ENCODE peak calls at places on chromosomes 2 and 18, in five cellular contexts. A is B cell; I is T-helper 1 cell; J is CD8-positive, alpha-beta memory T cell; C is A549. V is an unnamed sample.
A peak's percentile ranks its signal among the peaks of the same experiment; 100 is the strongest.

GRCh38 chr2:24597181-24597870 is 106.3 kb downstream of the NCOA1 start:
- DNase-seq in A (no peak), I (no peak), J (no peak), C (no peak), V (no peak)

GRCh38 chr2:163943403-163944356 is 207.9 kb upstream of the FIGN start:
- DNase-seq in A (no peak), I (no peak), J (no peak), C (no peak), V (no peak)

GRCh38 chr2:144515694-144516416 is 4.1 kb downstream of the ZEB2 start:
- DNase-seq in A (peak; percentile 54), I (no peak), J (peak; percentile 68), C (peak; percentile 29), V (no peak)

GRCh38 chr18:3380384-3380961 is 69.5 kb upstream of the TGIF1 start:
- DNase-seq in A (peak; percentile 11), I (no peak), J (peak; percentile 24), C (peak; percentile 80), V (peak; percentile 24)

GRCh38 chr2:201654611-201655384 is 11.5 kb upstream of the TMEM237 start:
- DNase-seq in A (no peak), I (no peak), J (no peak), C (no peak), V (no peak)

GRCh38 chr2:174979996-174980395 is 25.2 kb downstream of the CHN1 start:
- DNase-seq in A (no peak), I (no peak), J (no peak), C (no peak), V (no peak)

GRCh38 chr2:6506311-6507258 is 359.1 kb downstream of the CMPK2 start:
- DNase-seq in A (no peak), I (no peak), J (no peak), C (no peak), V (peak; percentile 12)

GRCh38 chr2:176582990-176583481 is 313.8 kb downstream of the MTX2 start:
- DNase-seq in A (no peak), I (no peak), J (no peak), C (peak; percentile 87), V (peak; percentile 65)

GRCh38 chr2:100394111-100394641 is 23.3 kb downstream of the CHST10 start:
- DNase-seq in A (peak; percentile 86), I (no peak), J (no peak), C (no peak), V (no peak)

GRCh38 chr18:2905802-2906521 is 59.2 kb downstream of the EMILIN2 start:
- DNase-seq in A (peak; percentile 37), I (peak; percentile 27), J (peak; percentile 17), C (peak; percentile 57), V (peak; percentile 33)

GRCh38 chr2:96413067-96413722 is 77.6 kb downstream of the NCAPH start:
- DNase-seq in A (no peak), I (no peak), J (no peak), C (peak; percentile 61), V (no peak)

GRCh38 chr2:217551229-217551909 is 451.4 kb downstream of the TNS1 start:
- DNase-seq in A (no peak), I (no peak), J (no peak), C (peak; percentile 53), V (no peak)

GRCh38 chr2:65880451-65880850 is 448.1 kb upstream of the SPRED2 start:
- DNase-seq in A (no peak), I (no peak), J (no peak), C (no peak), V (no peak)

GRCh38 chr2:30068067-30068466 is 78.7 kb upstream of the YPEL5 start:
- DNase-seq in A (no peak), I (no peak), J (no peak), C (no peak), V (no peak)

GRCh38 chr18:58865714-58866113 is 1.0 kb downstream of the ZNF532 start:
- DNase-seq in A (no peak), I (no peak), J (no peak), C (no peak), V (no peak)

GRCh38 chr2:105180491-105180972 is 61.0 kb upstream of the GPR45 start:
- DNase-seq in A (no peak), I (no peak), J (no peak), C (no peak), V (no peak)

GRCh38 chr2:46821600-46821999 is 94.0 kb downstream of the MCFD2 start:
- DNase-seq in A (no peak), I (no peak), J (no peak), C (no peak), V (no peak)

GRCh38 chr18:64983497-64984238 is 767.1 kb upstream of the CDH7 start:
- DNase-seq in A (no peak), I (no peak), J (no peak), C (no peak), V (no peak)

GRCh38 chr18:63070750-63071502 is 248.6 kb downstream of the BCL2 start:
- DNase-seq in A (no peak), I (no peak), J (no peak), C (no peak), V (no peak)

GRCh38 chr2:2540406-2540805 is 209.3 kb upstream of the MYT1L start:
- DNase-seq in A (no peak), I (no peak), J (no peak), C (no peak), V (no peak)

GRCh38 chr18:34773961-34774754 is 64.1 kb downstream of the DTNA start:
- DNase-seq in A (no peak), I (no peak), J (no peak), C (no peak), V (no peak)

GRCh38 chr2:150644298-150645067 is 157.0 kb upstream of the RND3 start:
- DNase-seq in A (no peak), I (no peak), J (no peak), C (peak; percentile 52), V (no peak)

GRCh38 chr2:215430528-215431187 is 5.2 kb downstream of the FN1 start:
- DNase-seq in A (no peak), I (no peak), J (no peak), C (no peak), V (no peak)

GRCh38 chr2:240481720-240482119 is 46.3 kb downstream of the GPC1 start:
- DNase-seq in A (peak; percentile 2), I (no peak), J (no peak), C (no peak), V (no peak)

GRCh38 chr2:219460424-219460926 is 25.8 kb downstream of the SPEG start:
- DNase-seq in A (no peak), I (no peak), J (no peak), C (no peak), V (no peak)

GRCh38 chr2:104758199-104758620 is 95.7 kb upstream of the POU3F3 start:
- DNase-seq in A (no peak), I (no peak), J (no peak), C (no peak), V (no peak)

GRCh38 chr2:126862730-126863129 is 36.0 kb upstream of the TEX51 start:
- DNase-seq in A (no peak), I (no peak), J (no peak), C (no peak), V (no peak)

GRCh38 chr2:143397886-143398614 is 268.8 kb downstream of the ARHGAP15 start:
- DNase-seq in A (no peak), I (no peak), J (no peak), C (no peak), V (no peak)

GRCh38 chr2:219951111-219951510 is 323.7 kb downstream of the SLC4A3 start:
- DNase-seq in A (no peak), I (no peak), J (no peak), C (no peak), V (no peak)

GRCh38 chr2:207469380-207469779 is 60.4 kb upstream of the CREB1 start:
- DNase-seq in A (no peak), I (no peak), J (no peak), C (no peak), V (no peak)

GRCh38 chr2:212732860-212733259 is 194.3 kb upstream of the ERBB4 start:
- DNase-seq in A (no peak), I (no peak), J (no peak), C (no peak), V (no peak)

GRCh38 chr18:69838620-69839411 is 108.9 kb downstream of the CD226 start:
- DNase-seq in A (no peak), I (no peak), J (no peak), C (peak; percentile 79), V (peak; percentile 90)

GRCh38 chr2:30691948-30692828 is 115.1 kb downstream of the CAPN13 start:
- DNase-seq in A (no peak), I (no peak), J (no peak), C (peak; percentile 45), V (no peak)

GRCh38 chr2:120979398-120979797 is 243.7 kb downstream of the GLI2 start:
- DNase-seq in A (no peak), I (no peak), J (no peak), C (no peak), V (no peak)

GRCh38 chr2:237695201-237695780 is 67.9 kb downstream of the LRRFIP1 start:
- DNase-seq in A (peak; percentile 55), I (no peak), J (peak; percentile 55), C (peak; percentile 84), V (peak; percentile 71)

GRCh38 chr2:240819404-240820013 is 510 bp downstream of the KIF1A start:
- DNase-seq in A (no peak), I (no peak), J (no peak), C (no peak), V (no peak)

GRCh38 chr2:14199040-14199439 is 433.5 kb upstream of the LRATD1 start:
- DNase-seq in A (no peak), I (no peak), J (no peak), C (peak; percentile 3), V (no peak)

GRCh38 chr2:218387369-218388194 is 5.5 kb downstream of the SLC11A1 start:
- DNase-seq in A (no peak), I (no peak), J (no peak), C (peak; percentile 82), V (no peak)

GRCh38 chr2:161625314-161625919 is 1.2 kb downstream of the SLC4A10 start:
- DNase-seq in A (no peak), I (no peak), J (no peak), C (no peak), V (no peak)

GRCh38 chr2:28134262-28134812 is 243.8 kb downstream of the BABAM2 start:
- DNase-seq in A (no peak), I (no peak), J (no peak), C (peak; percentile 11), V (no peak)